ENCODE peak calls at places on chromosomes 12 and 14, in six cellular contexts. R is K562, W is tibial artery, E is heart right ventricle, K is body of pancreas, J is osteoblast. M is an unnamed sample.

GRCh38 chr12:108612788-108613282 is 15.0 kb upstream of the TMEM119 start:
- DNase-seq in R (no peak), W (no peak), E (no peak), K (no peak), J (peak; percentile 48), M (no peak)

GRCh38 chr12:79127268-79127895 is 262.8 kb downstream of the SYT1 start:
- DNase-seq in R (no peak), W (no peak), E (no peak), K (no peak), J (no peak), M (no peak)

GRCh38 chr14:51917186-51917585 is 56.8 kb downstream of the GNG2 start:
- DNase-seq in R (no peak), W (no peak), E (no peak), K (peak; percentile 14), J (no peak), M (no peak)

GRCh38 chr12:89731064-89731463 is 22.4 kb upstream of the ATP2B1 start:
- DNase-seq in R (no peak), W (no peak), E (no peak), K (no peak), J (no peak), M (no peak)

GRCh38 chr12:97148941-97149559 is 242.0 kb downstream of the NEDD1 start:
- DNase-seq in R (peak; percentile 33), W (no peak), E (peak; percentile 47), K (peak; percentile 77), J (no peak), M (peak; percentile 73)

GRCh38 chr12:78519422-78519821 is 345.2 kb upstream of the SYT1 start:
- DNase-seq in R (no peak), W (no peak), E (no peak), K (no peak), J (no peak), M (peak; percentile 3)

GRCh38 chr14:74583689-74584434 is 28.2 kb downstream of the LTBP2 start:
- DNase-seq in R (no peak), W (no peak), E (no peak), K (no peak), J (peak; percentile 96), M (no peak)

GRCh38 chr12:14960548-14961465 is 594 bp downstream of the ARHGDIB start:
- DNase-seq in R (no peak), W (no peak), E (peak; percentile 42), K (no peak), J (peak; percentile 60), M (no peak)

GRCh38 chr12:120230974-120231315 is 30.0 kb upstream of the RPLP0 start:
- DNase-seq in R (no peak), W (no peak), E (no peak), K (no peak), J (peak; percentile 73), M (peak; percentile 33)

GRCh38 chr14:59583755-59584154 is 7.1 kb upstream of the CCDC175 start:
- DNase-seq in R (no peak), W (no peak), E (no peak), K (no peak), J (peak; percentile 56), M (no peak)

GRCh38 chr12:15851919-15852318 is 30.3 kb upstream of the STRAP start:
- DNase-seq in R (no peak), W (no peak), E (no peak), K (no peak), J (no peak), M (no peak)

GRCh38 chr14:91415794-91416743 is 1.6 kb downstream of the CCDC88C start:
- DNase-seq in R (no peak), W (no peak), E (no peak), K (peak; percentile 38), J (no peak), M (no peak)

GRCh38 chr12:82209533-82209932 is 148.7 kb downstream of the CCDC59 start:
- DNase-seq in R (no peak), W (no peak), E (no peak), K (no peak), J (no peak), M (no peak)

GRCh38 chr12:78406776-78407335 is 457.7 kb upstream of the SYT1 start:
- DNase-seq in R (no peak), W (no peak), E (no peak), K (no peak), J (no peak), M (no peak)

GRCh38 chr14:99122521-99123125 is 149.4 kb downstream of the BCL11B start:
- DNase-seq in R (no peak), W (peak; percentile 12), E (no peak), K (no peak), J (no peak), M (no peak)

GRCh38 chr12:51118706-51119105 is 35.3 kb upstream of the CSRNP2 start:
- DNase-seq in R (no peak), W (no peak), E (no peak), K (no peak), J (peak; percentile 34), M (no peak)

GRCh38 chr14:55426881-55427280 is 13.5 kb downstream of the TBPL2 start:
- DNase-seq in R (no peak), W (no peak), E (no peak), K (no peak), J (no peak), M (peak; percentile 35)

GRCh38 chr12:116037941-116038837 is 239.3 kb downstream of the MED13L start:
- DNase-seq in R (no peak), W (no peak), E (no peak), K (peak; percentile 16), J (peak; percentile 34), M (no peak)

GRCh38 chr12:116028619-116029018 is 248.9 kb downstream of the MED13L start:
- DNase-seq in R (no peak), W (no peak), E (no peak), K (no peak), J (no peak), M (no peak)

GRCh38 chr12:116039081-116039480 is 238.4 kb downstream of the MED13L start:
- DNase-seq in R (no peak), W (no peak), E (no peak), K (no peak), J (no peak), M (no peak)

DNA sequence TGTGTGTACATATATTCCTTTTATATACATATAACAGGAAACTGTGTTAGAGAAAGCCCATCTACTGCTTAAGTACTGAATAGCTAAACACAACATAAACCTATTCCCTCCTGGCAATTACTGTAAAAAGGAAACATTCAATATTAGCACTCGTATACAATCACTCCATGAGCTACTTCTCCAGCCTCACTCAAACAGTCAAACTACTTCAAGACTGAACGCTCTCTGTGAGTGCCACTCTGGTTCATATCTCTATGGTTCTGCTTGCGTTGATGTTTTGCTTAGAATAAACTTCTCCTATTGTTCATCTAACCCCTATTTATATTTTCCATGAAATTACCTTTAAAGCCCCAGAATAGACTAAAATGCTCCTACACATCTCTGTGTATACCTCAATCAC is 243.7 kb downstream of the MED13L start:
- DNase-seq in R (no peak), W (no peak), E (no peak), K (no peak), J (peak; percentile 59), M (no peak)
- TF ChIP-seq CTCF in R (no peak), W (no peak), E (no peak), K (no peak), J (no peak), M (no peak)

GRCh38 chr12:91413591-91413990 is 231.0 kb upstream of the DCN start:
- DNase-seq in R (no peak), W (no peak), E (no peak), K (no peak), J (no peak), M (no peak)
- H3K36me3 ChIP-seq in R (no peaks in the 10 kb centered on the region), W (no peaks in the 10 kb centered on the region), E (no peaks in the 10 kb centered on the region), K (no peaks in the 10 kb centered on the region), J (no peaks in the 10 kb centered on the region), M (no peaks in the 10 kb centered on the region)

GRCh38 chr12:103586132-103586531 is 941 bp upstream of the STAB2 start:
- DNase-seq in R (no peak), W (no peak), E (no peak), K (no peak), J (no peak), M (no peak)
- TF ChIP-seq CTCF in R (peak; percentile 11), W (no peak), E (peak; percentile 23), K (no peak), J (peak; percentile 8), M (no peak)

GRCh38 chr12:87928046-87928445 is 101.2 kb downstream of the C12orf50 start:
- DNase-seq in R (no peak), W (no peak), E (no peak), K (no peak), J (no peak), M (no peak)
- H3K36me3 ChIP-seq in R (no peaks in the 10 kb centered on the region), W (no peaks in the 10 kb centered on the region), E (no peaks in the 10 kb centered on the region), K (no peaks in the 10 kb centered on the region), J (no peaks in the 10 kb centered on the region), M (no peaks in the 10 kb centered on the region)

DNA sequence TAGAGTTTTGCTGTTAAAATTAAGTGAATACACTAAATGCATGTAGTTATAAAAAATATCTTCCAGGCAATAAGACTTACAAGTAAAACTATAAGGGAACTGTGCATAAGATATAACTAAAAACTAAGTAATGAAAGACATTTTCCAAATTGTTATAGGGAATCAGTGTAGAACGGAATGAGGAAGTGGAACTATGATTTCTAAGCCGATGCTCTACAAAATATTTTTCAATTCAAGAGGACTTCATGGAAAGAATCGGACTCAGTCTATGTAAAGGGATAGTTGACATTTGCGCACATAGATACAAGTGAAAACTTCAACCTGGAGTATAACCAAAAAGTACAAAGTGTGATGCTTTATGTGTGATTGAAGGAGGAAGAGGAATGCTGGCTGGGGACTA is 40.1 kb upstream of the KIF21A start:
- DNase-seq in R (no peak), W (no peak), E (no peak), K (no peak), J (no peak), M (no peak)
- TF ChIP-seq CTCF in R (no peak), W (no peak), E (no peak), K (no peak), J (no peak), M (no peak)

DNA sequence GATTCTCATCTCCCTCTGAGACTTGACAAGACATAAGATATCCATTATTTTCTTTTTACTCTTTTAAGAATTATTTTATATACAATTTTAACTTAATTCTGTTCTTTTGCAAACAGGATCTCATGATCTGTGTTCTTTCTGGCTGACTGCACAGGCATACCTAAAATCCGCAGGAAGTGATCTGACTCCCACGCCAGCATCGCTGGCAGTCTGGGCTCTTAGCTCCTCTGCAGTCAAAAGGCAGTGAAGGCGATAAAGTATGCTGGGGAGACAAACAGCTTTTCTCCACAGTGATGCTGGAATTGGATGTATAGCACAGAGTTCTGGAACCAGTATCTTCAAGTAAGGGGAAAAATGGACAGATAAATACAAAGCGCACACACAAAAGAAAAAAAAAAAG is 52.4 kb downstream of the DICER1 start:
- DNase-seq in R (no peak), W (no peak), E (no peak), K (no peak), J (no peak), M (no peak)
- H3K36me3 ChIP-seq in R (peaks cover 40% of the 10 kb centered on the region), W (peaks cover 76% of the 10 kb centered on the region), E (peaks cover 98% of the 10 kb centered on the region), K (peaks cover 33% of the 10 kb centered on the region), J (peaks cover 76% of the 10 kb centered on the region), M (peaks cover 82% of the 10 kb centered on the region)